ENCODE peak calls at places on chromosomes 16 and 17, in eight cellular contexts. One of them, this sample, is unnamed.

GRCh38 chr17:33322063-33322462 is 29.0 kb upstream of the ASIC2 start:
- DNase-seq in omental fat pad: no peak
- DNase-seq in hypothalamus: no peak
- DNase-seq in GM04503: no peak
- DNase-seq in mucosa of gallbladder: no peak
- DNase-seq in heart right ventricle: no peak
- DNase-seq in retina: no peak
- DNase-seq in stimulated activated CD4-positive, alpha-beta T cell treated with anti-CD3 and anti-CD28 coated beads, Interleukin-15, amount 100 ng/mL, for 24 hours: no peak
- DNase-seq in this sample: no peak

GRCh38 chr16:4240624-4241023 is 1.3 kb downstream of the SRL start:
- DNase-seq in heart right ventricle: peak
- DNase-seq in mucosa of gallbladder: no peak
- DNase-seq in stimulated activated CD4-positive, alpha-beta T cell treated with anti-CD3 and anti-CD28 coated beads, Interleukin-15, amount 100 ng/mL, for 24 hours: no peak
- DNase-seq in GM04503: no peak
- DNase-seq in omental fat pad: no peak
- DNase-seq in retina: peak
- DNase-seq in hypothalamus: no peak
- DNase-seq in this sample: no peak

GRCh38 chr17:6811520-6811919 is 20.0 kb downstream of the TEKT1 start:
- DNase-seq in GM04503: no peak
- DNase-seq in omental fat pad: no peak
- DNase-seq in heart right ventricle: no peak
- DNase-seq in retina: no peak
- DNase-seq in hypothalamus: no peak
- DNase-seq in mucosa of gallbladder: no peak
- DNase-seq in stimulated activated CD4-positive, alpha-beta T cell treated with anti-CD3 and anti-CD28 coated beads, Interleukin-15, amount 100 ng/mL, for 24 hours: no peak
- DNase-seq in this sample: no peak

GRCh38 chr16:57315401-57315800 is 30.9 kb upstream of the PLLP start:
- DNase-seq in hypothalamus: no peak
- DNase-seq in stimulated activated CD4-positive, alpha-beta T cell treated with anti-CD3 and anti-CD28 coated beads, Interleukin-15, amount 100 ng/mL, for 24 hours: no peak
- DNase-seq in retina: no peak
- DNase-seq in mucosa of gallbladder: no peak
- DNase-seq in heart right ventricle: no peak
- DNase-seq in omental fat pad: no peak
- DNase-seq in GM04503: no peak
- DNase-seq in this sample: no peak

GRCh38 chr16:79997257-79997656 is 396.7 kb upstream of the MAF start:
- DNase-seq in retina: no peak
- DNase-seq in omental fat pad: no peak
- DNase-seq in hypothalamus: no peak
- DNase-seq in stimulated activated CD4-positive, alpha-beta T cell treated with anti-CD3 and anti-CD28 coated beads, Interleukin-15, amount 100 ng/mL, for 24 hours: peak
- DNase-seq in GM04503: no peak
- DNase-seq in heart right ventricle: no peak
- DNase-seq in mucosa of gallbladder: no peak
- DNase-seq in this sample: no peak

GRCh38 chr17:17749921-17750320 is 68.7 kb downstream of the RAI1 start:
- DNase-seq in stimulated activated CD4-positive, alpha-beta T cell treated with anti-CD3 and anti-CD28 coated beads, Interleukin-15, amount 100 ng/mL, for 24 hours: peak
- DNase-seq in omental fat pad: peak
- DNase-seq in retina: peak
- DNase-seq in mucosa of gallbladder: no peak
- DNase-seq in heart right ventricle: peak
- DNase-seq in GM04503: no peak
- DNase-seq in hypothalamus: peak
- DNase-seq in this sample: no peak

GRCh38 chr16:83928341-83929055 is 24.5 kb upstream of the OSGIN1 start:
- DNase-seq in omental fat pad: no peak
- DNase-seq in mucosa of gallbladder: no peak
- DNase-seq in GM04503: peak
- DNase-seq in retina: no peak
- DNase-seq in hypothalamus: no peak
- DNase-seq in heart right ventricle: no peak
- DNase-seq in stimulated activated CD4-positive, alpha-beta T cell treated with anti-CD3 and anti-CD28 coated beads, Interleukin-15, amount 100 ng/mL, for 24 hours: no peak
- DNase-seq in this sample: no peak

GRCh38 chr17:14303343-14304221 is 2.7 kb downstream of the HS3ST3B1 start:
- DNase-seq in GM04503: no peak
- DNase-seq in mucosa of gallbladder: no peak
- DNase-seq in stimulated activated CD4-positive, alpha-beta T cell treated with anti-CD3 and anti-CD28 coated beads, Interleukin-15, amount 100 ng/mL, for 24 hours: peak
- DNase-seq in heart right ventricle: no peak
- DNase-seq in retina: peak
- DNase-seq in omental fat pad: no peak
- DNase-seq in hypothalamus: no peak
- DNase-seq in this sample: no peak

GRCh38 chr16:14525596-14525995 is 104.5 kb downstream of the PARN start:
- DNase-seq in retina: no peak
- DNase-seq in GM04503: no peak
- DNase-seq in mucosa of gallbladder: no peak
- DNase-seq in omental fat pad: no peak
- DNase-seq in heart right ventricle: no peak
- DNase-seq in stimulated activated CD4-positive, alpha-beta T cell treated with anti-CD3 and anti-CD28 coated beads, Interleukin-15, amount 100 ng/mL, for 24 hours: no peak
- DNase-seq in hypothalamus: no peak
- DNase-seq in this sample: no peak